ENCODE peak calls at places on chromosomes 7 and 10, in nine cellular contexts. One of them, this sample, is unnamed.

GRCh38 chr7:117004899-117005298 is 51.6 kb downstream of the ST7 start:
- DNase-seq in A549: no peak
- DNase-seq in AG04450: no peak
- DNase-seq in OCI-LY7: no peak
- DNase-seq in astrocyte of the cerebellum: no peak
- DNase-seq in stomach: no peak
- DNase-seq in fibroblast of pulmonary artery: peak
- DNase-seq in GM12865: no peak
- DNase-seq in astrocyte: peak
- DNase-seq in this sample: no peak

GRCh38 chr7:26091933-26092332 is 60.1 kb upstream of the NFE2L3 start:
- DNase-seq in A549: peak
- DNase-seq in AG04450: no peak
- DNase-seq in OCI-LY7: peak
- DNase-seq in astrocyte of the cerebellum: no peak
- DNase-seq in stomach: no peak
- DNase-seq in fibroblast of pulmonary artery: peak
- DNase-seq in GM12865: peak
- DNase-seq in astrocyte: no peak
- DNase-seq in this sample: no peak

GRCh38 chr7:25028370-25028971 is 48.5 kb upstream of the OSBPL3 start:
- DNase-seq in A549: no peak
- DNase-seq in AG04450: peak
- DNase-seq in OCI-LY7: no peak
- DNase-seq in astrocyte of the cerebellum: peak
- DNase-seq in stomach: no peak
- DNase-seq in fibroblast of pulmonary artery: peak
- DNase-seq in GM12865: no peak
- DNase-seq in astrocyte: peak
- DNase-seq in this sample: peak

GRCh38 chr7:151406886-151407583 is 2.8 kb downstream of the WDR86 start:
- DNase-seq in A549: no peak
- DNase-seq in AG04450: no peak
- DNase-seq in OCI-LY7: no peak
- DNase-seq in astrocyte of the cerebellum: no peak
- DNase-seq in stomach: no peak
- DNase-seq in fibroblast of pulmonary artery: no peak
- DNase-seq in GM12865: no peak
- DNase-seq in astrocyte: no peak
- DNase-seq in this sample: no peak

GRCh38 chr7:30142710-30143109 is 7.9 kb downstream of the MTURN start:
- DNase-seq in A549: no peak
- DNase-seq in AG04450: no peak
- DNase-seq in OCI-LY7: no peak
- DNase-seq in astrocyte of the cerebellum: no peak
- DNase-seq in stomach: peak
- DNase-seq in fibroblast of pulmonary artery: peak
- DNase-seq in GM12865: no peak
- DNase-seq in astrocyte: peak
- DNase-seq in this sample: no peak

GRCh38 chr10:6530211-6530840 is 49.8 kb downstream of the PRKCQ start:
- DNase-seq in A549: no peak
- DNase-seq in AG04450: no peak
- DNase-seq in OCI-LY7: no peak
- DNase-seq in astrocyte of the cerebellum: no peak
- DNase-seq in stomach: peak
- DNase-seq in fibroblast of pulmonary artery: no peak
- DNase-seq in GM12865: no peak
- DNase-seq in astrocyte: no peak
- DNase-seq in this sample: no peak

GRCh38 chr10:133257489-133258065 is 19.1 kb downstream of the ADAM8 start:
- DNase-seq in A549: peak
- DNase-seq in AG04450: no peak
- DNase-seq in OCI-LY7: no peak
- DNase-seq in astrocyte of the cerebellum: no peak
- DNase-seq in stomach: peak
- DNase-seq in fibroblast of pulmonary artery: peak
- DNase-seq in GM12865: no peak
- DNase-seq in astrocyte: peak
- DNase-seq in this sample: no peak

GRCh38 chr7:41224063-41224763 is 478.7 kb downstream of the INHBA start:
- DNase-seq in A549: no peak
- DNase-seq in AG04450: no peak
- DNase-seq in OCI-LY7: no peak
- DNase-seq in astrocyte of the cerebellum: no peak
- DNase-seq in stomach: no peak
- DNase-seq in fibroblast of pulmonary artery: peak
- DNase-seq in GM12865: no peak
- DNase-seq in astrocyte: peak
- DNase-seq in this sample: no peak

GRCh38 chr7:37096341-37096740 is 352.3 kb downstream of the ELMO1 start:
- DNase-seq in A549: no peak
- DNase-seq in AG04450: no peak
- DNase-seq in OCI-LY7: no peak
- DNase-seq in astrocyte of the cerebellum: no peak
- DNase-seq in stomach: no peak
- DNase-seq in fibroblast of pulmonary artery: no peak
- DNase-seq in GM12865: no peak
- DNase-seq in astrocyte: no peak
- DNase-seq in this sample: no peak

GRCh38 chr7:24825931-24826661 is 68.8 kb upstream of the GSDME start:
- DNase-seq in A549: peak
- DNase-seq in AG04450: no peak
- DNase-seq in OCI-LY7: no peak
- DNase-seq in astrocyte of the cerebellum: peak
- DNase-seq in stomach: peak
- DNase-seq in fibroblast of pulmonary artery: peak
- DNase-seq in GM12865: no peak
- DNase-seq in astrocyte: peak
- DNase-seq in this sample: peak

GRCh38 chr10:87976101-87976743 is 112.8 kb downstream of the PTEN start:
- DNase-seq in A549: no peak
- DNase-seq in AG04450: no peak
- DNase-seq in OCI-LY7: no peak
- DNase-seq in astrocyte of the cerebellum: no peak
- DNase-seq in stomach: no peak
- DNase-seq in fibroblast of pulmonary artery: peak
- DNase-seq in GM12865: no peak
- DNase-seq in astrocyte: peak
- DNase-seq in this sample: no peak

GRCh38 chr7:135911091-135911490 is 66.1 kb downstream of the MTPN start:
- DNase-seq in A549: no peak
- DNase-seq in AG04450: no peak
- DNase-seq in OCI-LY7: no peak
- DNase-seq in astrocyte of the cerebellum: no peak
- DNase-seq in stomach: no peak
- DNase-seq in fibroblast of pulmonary artery: no peak
- DNase-seq in GM12865: no peak
- DNase-seq in astrocyte: no peak
- DNase-seq in this sample: no peak

GRCh38 chr7:27433581-27433980 is 191.0 kb downstream of the EVX1 start:
- DNase-seq in A549: no peak
- DNase-seq in AG04450: no peak
- DNase-seq in OCI-LY7: no peak
- DNase-seq in astrocyte of the cerebellum: no peak
- DNase-seq in stomach: no peak
- DNase-seq in fibroblast of pulmonary artery: no peak
- DNase-seq in GM12865: no peak
- DNase-seq in astrocyte: no peak
- DNase-seq in this sample: no peak

GRCh38 chr10:50369931-50370330 is 118.6 kb upstream of the ASAH2 start:
- DNase-seq in A549: no peak
- DNase-seq in AG04450: no peak
- DNase-seq in OCI-LY7: no peak
- DNase-seq in astrocyte of the cerebellum: no peak
- DNase-seq in stomach: no peak
- DNase-seq in fibroblast of pulmonary artery: no peak
- DNase-seq in GM12865: no peak
- DNase-seq in astrocyte: peak
- DNase-seq in this sample: no peak

GRCh38 chr10:45354261-45354660 is 19.8 kb upstream of the ALOX5 start:
- DNase-seq in A549: no peak
- DNase-seq in AG04450: no peak
- DNase-seq in OCI-LY7: no peak
- DNase-seq in astrocyte of the cerebellum: no peak
- DNase-seq in stomach: no peak
- DNase-seq in fibroblast of pulmonary artery: no peak
- DNase-seq in GM12865: peak
- DNase-seq in astrocyte: no peak
- DNase-seq in this sample: no peak

GRCh38 chr7:137952406-137952805 is 49.5 kb downstream of the CREB3L2 start:
- DNase-seq in A549: no peak
- DNase-seq in AG04450: no peak
- DNase-seq in OCI-LY7: no peak
- DNase-seq in astrocyte of the cerebellum: no peak
- DNase-seq in stomach: no peak
- DNase-seq in fibroblast of pulmonary artery: no peak
- DNase-seq in GM12865: no peak
- DNase-seq in astrocyte: no peak
- DNase-seq in this sample: no peak

GRCh38 chr10:13536674-13537366 is 8.0 kb upstream of the BEND7 start:
- DNase-seq in A549: peak
- DNase-seq in AG04450: no peak
- DNase-seq in OCI-LY7: peak
- DNase-seq in astrocyte of the cerebellum: peak
- DNase-seq in stomach: peak
- DNase-seq in fibroblast of pulmonary artery: peak
- DNase-seq in GM12865: peak
- DNase-seq in astrocyte: peak
- DNase-seq in this sample: no peak

GRCh38 chr10:30013684-30014246 is 45.6 kb downstream of the JCAD start:
- DNase-seq in A549: no peak
- DNase-seq in AG04450: no peak
- DNase-seq in OCI-LY7: no peak
- DNase-seq in astrocyte of the cerebellum: peak
- DNase-seq in stomach: peak
- DNase-seq in fibroblast of pulmonary artery: peak
- DNase-seq in GM12865: no peak
- DNase-seq in astrocyte: peak
- DNase-seq in this sample: peak

GRCh38 chr7:99196536-99197288 is 11.2 kb downstream of the KPNA7 start:
- DNase-seq in A549: no peak
- DNase-seq in AG04450: no peak
- DNase-seq in OCI-LY7: no peak
- DNase-seq in astrocyte of the cerebellum: no peak
- DNase-seq in stomach: no peak
- DNase-seq in fibroblast of pulmonary artery: peak
- DNase-seq in GM12865: no peak
- DNase-seq in astrocyte: peak
- DNase-seq in this sample: no peak

GRCh38 chr10:122362621-122363020 is 11.9 kb upstream of the PLEKHA1 start:
- DNase-seq in A549: no peak
- DNase-seq in AG04450: no peak
- DNase-seq in OCI-LY7: no peak
- DNase-seq in astrocyte of the cerebellum: no peak
- DNase-seq in stomach: no peak
- DNase-seq in fibroblast of pulmonary artery: no peak
- DNase-seq in GM12865: no peak
- DNase-seq in astrocyte: peak
- DNase-seq in this sample: no peak

DNA sequence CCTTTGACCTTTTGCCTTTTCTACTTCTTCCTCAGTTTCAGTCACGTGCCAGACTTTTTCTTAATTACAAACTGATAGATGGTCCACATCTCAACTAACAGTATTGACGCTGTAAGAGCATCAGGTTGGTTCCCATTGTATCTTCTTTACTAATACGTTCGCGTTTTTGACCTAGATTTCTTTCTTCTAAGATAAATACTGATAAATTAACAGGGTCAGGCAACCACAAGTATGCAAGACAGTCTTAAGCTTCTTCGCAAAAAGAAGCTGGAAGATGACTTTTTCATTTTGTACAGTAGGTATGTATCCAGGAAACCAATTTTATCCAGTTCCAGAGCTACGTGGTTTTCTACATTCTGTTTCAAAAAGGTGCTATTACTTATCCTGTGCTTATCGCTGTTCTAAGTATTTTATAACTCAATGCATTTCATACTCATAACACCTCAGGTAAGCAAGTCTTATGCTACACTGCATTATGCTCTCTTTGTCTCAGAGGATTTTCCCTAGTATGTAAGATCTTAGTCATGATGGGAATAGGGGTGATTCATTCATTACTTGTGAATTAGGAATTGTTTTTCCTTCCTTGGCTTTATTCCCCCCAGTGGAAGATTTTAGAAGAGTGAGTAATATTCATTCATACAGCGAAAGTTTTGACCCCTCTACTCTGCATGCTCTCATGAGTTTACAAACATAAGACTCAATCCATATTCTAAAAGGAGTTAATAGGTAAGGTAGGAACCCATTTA is 955 bp downstream of the DUS4L start:
- DNase-seq in A549: no peak
- DNase-seq in AG04450: peak
- DNase-seq in OCI-LY7: peak
- DNase-seq in astrocyte of the cerebellum: peak
- DNase-seq in stomach: no peak
- DNase-seq in fibroblast of pulmonary artery: peak
- DNase-seq in GM12865: no peak
- DNase-seq in astrocyte: peak
- DNase-seq in this sample: peak
- TF ChIP-seq CTCF in A549: no peak
- TF ChIP-seq CTCF in AG04450: peak
- TF ChIP-seq CTCF in OCI-LY7: no peak
- TF ChIP-seq CTCF in astrocyte of the cerebellum: no peak
- TF ChIP-seq CTCF in stomach: no peak
- TF ChIP-seq CTCF in fibroblast of pulmonary artery: no peak
- TF ChIP-seq CTCF in GM12865: no peak
- TF ChIP-seq CTCF in astrocyte: no peak
- TF ChIP-seq CTCF in this sample: peak

GRCh38 chr10:127736915-127737562 is at the start of gene FOXI2:
- DNase-seq in A549: no peak
- DNase-seq in AG04450: no peak
- DNase-seq in OCI-LY7: no peak
- DNase-seq in astrocyte of the cerebellum: no peak
- DNase-seq in stomach: no peak
- DNase-seq in fibroblast of pulmonary artery: no peak
- DNase-seq in GM12865: no peak
- DNase-seq in astrocyte: no peak
- DNase-seq in this sample: no peak
- H3K4me3 ChIP-seq in A549: no peak
- H3K4me3 ChIP-seq in AG04450: no peak
- H3K4me3 ChIP-seq in OCI-LY7: no peak
- H3K4me3 ChIP-seq in astrocyte of the cerebellum: no peak
- H3K4me3 ChIP-seq in stomach: peak
- H3K4me3 ChIP-seq in fibroblast of pulmonary artery: no peak
- H3K4me3 ChIP-seq in GM12865: no peak
- H3K4me3 ChIP-seq in astrocyte: no peak
- H3K4me3 ChIP-seq in this sample: no peak

GRCh38 chr7:134878731-134879295 is 99.4 kb downstream of the CALD1 start:
- DNase-seq in A549: no peak
- DNase-seq in AG04450: no peak
- DNase-seq in OCI-LY7: no peak
- DNase-seq in astrocyte of the cerebellum: no peak
- DNase-seq in stomach: no peak
- DNase-seq in fibroblast of pulmonary artery: no peak
- DNase-seq in GM12865: peak
- DNase-seq in astrocyte: no peak
- DNase-seq in this sample: no peak
- TF ChIP-seq CTCF in A549: no peak
- TF ChIP-seq CTCF in AG04450: no peak
- TF ChIP-seq CTCF in OCI-LY7: no peak
- TF ChIP-seq CTCF in astrocyte of the cerebellum: no peak
- TF ChIP-seq CTCF in stomach: no peak
- TF ChIP-seq CTCF in fibroblast of pulmonary artery: no peak
- TF ChIP-seq CTCF in GM12865: peak
- TF ChIP-seq CTCF in astrocyte: no peak
- TF ChIP-seq CTCF in this sample: no peak

GRCh38 chr7:18978108-18978495 is 139.3 kb downstream of the TWIST1 start:
- DNase-seq in A549: no peak
- DNase-seq in AG04450: peak
- DNase-seq in OCI-LY7: no peak
- DNase-seq in astrocyte of the cerebellum: peak
- DNase-seq in stomach: no peak
- DNase-seq in fibroblast of pulmonary artery: peak
- DNase-seq in GM12865: no peak
- DNase-seq in astrocyte: peak
- DNase-seq in this sample: peak
- H3K4me3 ChIP-seq in A549: no peak
- H3K4me3 ChIP-seq in AG04450: no peak
- H3K4me3 ChIP-seq in OCI-LY7: no peak
- H3K4me3 ChIP-seq in astrocyte of the cerebellum: no peak
- H3K4me3 ChIP-seq in stomach: no peak
- H3K4me3 ChIP-seq in fibroblast of pulmonary artery: peak
- H3K4me3 ChIP-seq in GM12865: no peak
- H3K4me3 ChIP-seq in astrocyte: peak
- H3K4me3 ChIP-seq in this sample: no peak

This sample was measured in retinal pigment epithelial cell.